ENCODE peak calls at places on chromosomes 1 and 21, in five cellular contexts. K is ovary, Y is transverse colon, B is Peyer's patch, Z is A673. M is an unnamed sample.

GRCh38 chr1:117106478-117106877 is 15.1 kb downstream of the TRIM45 start:
- DNase-seq in K (no peak), Y (no peak), B (no peak), Z (no peak), M (no peak)

GRCh38 chr21:31879251-31879650 is 6.4 kb downstream of the HUNK start:
- DNase-seq in K (no peak), Y (no peak), B (no peak), Z (no peak), M (no peak)

GRCh38 chr1:67850151-67850551 is 16.9 kb upstream of the GNG12 start:
- DNase-seq in K (no peak), Y (no peak), B (no peak), Z (peak; percentile 70), M (no peak)

GRCh38 chr1:232793944-232794343 is 11.3 kb upstream of the MAP10 start:
- DNase-seq in K (no peak), Y (peak; percentile 32), B (peak; percentile 49), Z (peak; percentile 97), M (no peak)

GRCh38 chr1:164760585-164760968 is 201.6 kb downstream of the PBX1 start:
- DNase-seq in K (no peak), Y (no peak), B (no peak), Z (no peak), M (no peak)

GRCh38 chr21:45076245-45076661 is 1.9 kb downstream of the ADARB1 start:
- DNase-seq in K (no peak), Y (no peak), B (no peak), Z (peak; percentile 12), M (no peak)

GRCh38 chr1:87331319-87332269 is 2.9 kb downstream of the LMO4 start:
- DNase-seq in K (peak; percentile 83), Y (peak; percentile 83), B (peak; percentile 90), Z (peak; percentile 78), M (peak; percentile 54)

GRCh38 chr1:54407957-54408700 is 1.9 kb upstream of the SSBP3 start:
- DNase-seq in K (peak; percentile 51), Y (no peak), B (peak; percentile 55), Z (no peak), M (no peak)

GRCh38 chr1:209630383-209631219 is 21.6 kb downstream of the LAMB3 start:
- DNase-seq in K (no peak), Y (no peak), B (no peak), Z (no peak), M (no peak)

GRCh38 chr1:14100444-14100843 is 400.5 kb downstream of the PRDM2 start:
- DNase-seq in K (no peak), Y (no peak), B (no peak), Z (no peak), M (no peak)

GRCh38 chr1:116997011-116997410 is 4.5 kb upstream of the CD101 start:
- DNase-seq in K (no peak), Y (no peak), B (no peak), Z (no peak), M (no peak)

GRCh38 chr1:200233393-200233792 is 176.4 kb downstream of the ZNF281 start:
- DNase-seq in K (no peak), Y (no peak), B (no peak), Z (peak; percentile 84), M (no peak)

GRCh38 chr1:227120827-227121226 is 180.7 kb downstream of the COQ8A start:
- DNase-seq in K (no peak), Y (no peak), B (no peak), Z (no peak), M (no peak)

GRCh38 chr1:43303477-43304286 is 2.9 kb downstream of the TIE1 start:
- DNase-seq in K (no peak), Y (peak; percentile 11), B (no peak), Z (no peak), M (no peak)

GRCh38 chr1:85313888-85314696 is 37.7 kb upstream of the BCL10 start:
- DNase-seq in K (no peak), Y (no peak), B (no peak), Z (no peak), M (no peak)

GRCh38 chr1:171966426-171967220 is 125.3 kb downstream of the DNM3 start:
- DNase-seq in K (no peak), Y (no peak), B (no peak), Z (no peak), M (no peak)

DNA sequence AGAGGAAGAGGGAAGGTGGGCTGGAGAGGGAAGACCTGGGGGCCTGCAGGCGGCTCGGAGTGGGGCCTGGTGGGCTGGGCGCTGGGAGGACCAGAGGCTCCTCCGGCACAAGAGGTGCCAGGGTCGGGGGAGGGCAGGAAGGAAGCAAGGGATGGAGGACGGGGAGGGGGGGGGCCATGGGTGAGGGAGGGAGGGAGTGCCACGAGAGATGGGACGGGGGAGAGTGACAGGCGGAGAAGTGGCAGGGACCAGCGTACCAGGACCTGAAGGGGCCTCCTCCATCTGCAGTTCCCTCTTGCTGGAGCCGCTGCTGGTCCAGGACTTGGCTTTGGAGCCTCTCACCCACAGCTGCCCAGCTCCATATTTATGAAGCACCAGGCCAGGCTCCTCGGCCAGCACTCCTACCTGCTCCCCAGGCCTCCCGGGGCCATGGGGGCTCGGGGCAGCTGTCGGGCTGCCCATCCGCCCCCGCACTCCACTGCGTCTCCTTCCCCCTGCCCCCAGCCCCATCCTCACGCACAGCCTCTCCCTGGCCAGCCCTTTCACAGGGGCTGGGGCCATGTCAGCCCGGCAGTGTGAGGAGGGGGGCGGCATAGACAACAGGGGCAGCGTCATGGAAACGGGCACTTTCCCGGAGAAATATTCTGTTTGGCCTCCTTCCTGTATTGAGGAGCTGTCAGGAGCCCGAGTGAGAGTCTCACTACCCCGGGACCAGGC is 87.5 kb downstream of the CASZ1 start:
- DNase-seq in K (no peak), Y (no peak), B (no peak), Z (no peak), M (no peak)
- H3K27ac ChIP-seq in K (no peak overlapping the region), Y (no peak overlapping the region), B (no peak overlapping the region), Z (no peak overlapping the region), M (no peak overlapping the region)

GRCh38 chr1:41318135-41318534 is 43.1 kb upstream of the FOXO6 start:
- DNase-seq in K (no peak), Y (no peak), B (no peak), Z (no peak), M (no peak)
- H3K27ac ChIP-seq in K (no peak overlapping the region), Y (no peak overlapping the region), B (no peak overlapping the region), Z (no peak overlapping the region), M (no peak overlapping the region)

GRCh38 chr1:214514819-214515383 is 36.5 kb downstream of the PTPN14 start:
- DNase-seq in K (no peak), Y (no peak), B (no peak), Z (no peak), M (no peak)
- H3K27ac ChIP-seq in K (peak overlapping the region; percentile 41), Y (no peak overlapping the region), B (no peak overlapping the region), Z (peak overlapping the region; percentile 9), M (no peak overlapping the region)

DNA sequence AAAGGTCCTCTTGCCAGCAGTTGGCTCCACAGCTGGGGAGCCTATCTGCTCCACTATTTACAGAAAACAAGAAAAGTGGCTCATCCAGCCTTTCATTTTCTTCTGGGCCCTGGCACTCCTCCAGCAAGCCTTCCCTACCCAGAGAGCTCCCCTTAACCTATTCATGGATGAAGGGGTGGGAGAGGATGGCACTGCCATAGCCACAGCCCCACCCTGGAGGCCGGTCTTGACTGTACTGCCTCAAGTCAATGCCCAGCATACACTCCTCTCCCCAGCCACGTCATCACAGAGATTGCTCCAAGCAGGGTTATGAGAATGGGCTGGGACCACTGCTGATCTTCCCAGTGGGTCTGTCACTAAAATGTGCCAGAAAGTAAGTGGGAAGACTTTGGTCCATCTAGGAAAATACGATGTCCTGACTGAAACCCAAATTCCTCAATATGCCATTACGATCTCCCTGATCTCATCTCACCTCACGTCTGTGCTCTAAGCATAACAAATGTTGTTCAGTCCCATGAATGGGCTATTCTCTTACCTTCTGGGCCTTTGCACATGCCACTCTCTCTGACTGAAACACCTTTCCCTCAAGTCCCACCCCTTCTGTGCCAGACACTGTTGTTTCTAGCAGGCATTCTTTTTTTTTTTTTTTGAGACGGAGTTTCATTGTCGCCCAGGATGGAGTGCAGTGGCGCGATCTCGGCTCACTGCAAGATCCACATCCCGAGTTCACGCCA is 21.4 kb upstream of the PTAFR start:
- DNase-seq in K (no peak), Y (no peak), B (no peak), Z (no peak), M (no peak)
- H3K27ac ChIP-seq in K (no peak overlapping the region), Y (no peak overlapping the region), B (no peak overlapping the region), Z (no peak overlapping the region), M (no peak overlapping the region)

GRCh38 chr1:25567710-25568089 is 24.3 kb downstream of the LDLRAP1 start:
- DNase-seq in K (no peak), Y (no peak), B (no peak), Z (no peak), M (no peak)
- H3K27ac ChIP-seq in K (peak overlapping the region; percentile 34), Y (peak overlapping the region; percentile 82), B (peak overlapping the region; percentile 74), Z (no peak overlapping the region), M (peak overlapping the region; percentile 15)

GRCh38 chr1:58900401-58900800 is 116.6 kb upstream of the JUN start:
- DNase-seq in K (no peak), Y (no peak), B (no peak), Z (no peak), M (no peak)
- H3K27ac ChIP-seq in K (peak overlapping the region; percentile 56), Y (peak overlapping the region; percentile 85), B (peak overlapping the region; percentile 84), Z (no peak overlapping the region), M (no peak overlapping the region)

M was measured in CD4-positive, alpha-beta T cell.